ENCODE peak calls at places on chromosomes 5 and 9, in ten cellular contexts. O, N, B, S, X, I, J, H, L and Y are unnamed samples.

GRCh38 chr5:156391139-156391538 is 64.2 kb downstream of the SGCD start:
- DNase-seq in N (no peak), X (peak; percentile 83), O (no peak), B (no peak), H (no peak), J (no peak), L (no peak), I (peak; percentile 68), S (no peak), Y (no peak)

GRCh38 chr9:109278848-109279247 is 42.0 kb downstream of the EPB41L4B start:
- DNase-seq in B (no peak), I (no peak), H (no peak), L (no peak), S (no peak), J (no peak), N (no peak), X (no peak), O (no peak), Y (no peak)

GRCh38 chr9:128355451-128355850 is 15.1 kb downstream of the SLC27A4 start:
- DNase-seq in B (no peak), O (no peak), L (no peak), S (no peak), J (no peak), I (no peak), X (no peak), H (no peak), N (no peak), Y (no peak)

GRCh38 chr5:148697177-148697820 is 43.0 kb upstream of the HTR4 start:
- DNase-seq in H (peak; percentile 32), X (peak; percentile 10), L (peak; percentile 87), B (no peak), I (peak; percentile 42), S (no peak), J (no peak), N (no peak), O (peak; percentile 32), Y (no peak)

GRCh38 chr9:24497671-24498070 is 48.0 kb downstream of the IZUMO3 start:
- DNase-seq in S (no peak), L (no peak), I (no peak), O (no peak), B (no peak), N (no peak), H (no peak), X (no peak), J (no peak), Y (no peak)

GRCh38 chr9:103169798-103170197 is 174.7 kb downstream of the CYLC2 start:
- DNase-seq in O (no peak), X (no peak), N (no peak), H (no peak), J (no peak), L (no peak), B (no peak), S (no peak), I (no peak), Y (no peak)

GRCh38 chr9:107982735-107983134 is 493.2 kb upstream of the KLF4 start:
- DNase-seq in J (no peak), B (no peak), O (no peak), S (no peak), H (no peak), X (no peak), L (no peak), N (no peak), I (no peak), Y (no peak)

GRCh38 chr5:93579561-93580386 is 1.2 kb downstream of the NR2F1-AS1 start:
- DNase-seq in L (peak; percentile 51), S (no peak), H (peak; percentile 64), O (no peak), B (no peak), I (no peak), X (no peak), J (peak; percentile 74), N (no peak), Y (peak; percentile 79)

GRCh38 chr9:133106511-133107244 is 14.4 kb downstream of the RALGDS start:
- DNase-seq in B (no peak), I (no peak), S (no peak), L (no peak), O (peak; percentile 10), H (peak; percentile 12), X (no peak), J (no peak), N (peak; percentile 20), Y (peak; percentile 70)

GRCh38 chr9:133103183-133103986 is 17.7 kb downstream of the RALGDS start:
- DNase-seq in O (peak; percentile 66), X (no peak), N (peak; percentile 78), S (no peak), I (peak; percentile 56), J (peak; percentile 93), L (peak; percentile 49), H (peak; percentile 70), B (peak; percentile 70), Y (peak; percentile 92)

GRCh38 chr9:133103987-133104505 is 17.0 kb downstream of the RALGDS start:
- DNase-seq in I (no peak), X (no peak), L (no peak), J (no peak), S (no peak), H (peak; percentile 14), O (peak; percentile 13), B (no peak), N (peak; percentile 22), Y (peak; percentile 72)

GRCh38 chr9:133105461-133105770 is 15.6 kb downstream of the RALGDS start:
- DNase-seq in L (no peak), O (peak; percentile 10), S (no peak), B (no peak), N (peak; percentile 22), I (no peak), H (peak; percentile 8), J (no peak), X (no peak), Y (peak; percentile 66)

GRCh38 chr9:133104718-133105460 is 16.2 kb downstream of the RALGDS start:
- DNase-seq in J (no peak), B (no peak), I (no peak), H (peak; percentile 10), O (peak; percentile 11), X (no peak), L (no peak), S (no peak), N (peak; percentile 16), Y (peak; percentile 67)
- H3K36me3 ChIP-seq in J (peaks cover 18% of the 10 kb centered on the region), B (peaks cover 43% of the 10 kb centered on the region), I (no peaks in the 10 kb centered on the region), H (no peaks in the 10 kb centered on the region), O (peaks cover 96% of the 10 kb centered on the region), X (peaks cover 8% of the 10 kb centered on the region), L (peaks cover 9% of the 10 kb centered on the region), S (peaks cover 25% of the 10 kb centered on the region), N (peaks cover 100% of the 10 kb centered on the region), Y (peaks cover 95% of the 10 kb centered on the region)

GRCh38 chr5:172405226-172405625 is 49.1 kb downstream of the SH3PXD2B start:
- DNase-seq in X (no peak), H (no peak), B (no peak), I (no peak), L (no peak), J (no peak), S (no peak), N (no peak), O (no peak), Y (no peak)

GRCh38 chr5:172402531-172403190 is 51.7 kb downstream of the SH3PXD2B start:
- DNase-seq in O (no peak), B (no peak), J (no peak), S (no peak), I (no peak), X (peak; percentile 51), N (no peak), H (no peak), L (no peak), Y (no peak)

GRCh38 chr5:172404746-172405145 is 49.6 kb downstream of the SH3PXD2B start:
- DNase-seq in J (no peak), L (no peak), H (no peak), N (no peak), S (no peak), X (no peak), O (no peak), I (no peak), B (no peak), Y (no peak)

GRCh38 chr5:172403191-172403794 is 51.0 kb downstream of the SH3PXD2B start:
- DNase-seq in L (no peak), X (peak; percentile 78), N (no peak), I (peak; percentile 84), B (peak; percentile 48), J (no peak), H (peak; percentile 91), O (peak; percentile 60), S (no peak), Y (no peak)

DNA sequence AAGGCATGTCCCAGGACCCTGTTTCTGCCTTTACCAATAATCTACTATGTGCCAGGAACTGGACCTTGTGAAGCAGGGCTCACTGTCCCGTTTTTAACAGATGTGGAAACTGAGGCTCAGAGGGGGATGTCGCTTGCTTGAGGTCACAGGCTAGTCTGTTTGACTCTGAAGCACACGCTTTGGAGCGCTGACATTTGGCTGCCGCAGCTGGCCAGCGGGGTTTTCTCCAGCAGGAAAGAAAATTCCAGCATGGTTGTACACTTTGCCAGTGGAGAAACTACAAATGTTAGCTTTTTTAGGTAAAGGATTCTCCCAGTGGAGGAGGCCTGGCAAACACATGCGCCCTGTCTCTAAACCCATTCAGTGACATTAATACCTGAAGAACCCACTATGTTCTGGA is 50.5 kb downstream of the SH3PXD2B start:
- DNase-seq in L (no peak), S (no peak), O (no peak), I (no peak), J (no peak), B (no peak), N (no peak), X (no peak), H (peak; percentile 64), Y (no peak)
- H3K27ac ChIP-seq in L (no peak overlapping the region), S (peak overlapping the region; percentile 82), O (peak overlapping the region; percentile 41), I (peak overlapping the region; percentile 98), J (no peak overlapping the region), B (no peak overlapping the region), N (peak overlapping the region; percentile 89), X (no peak overlapping the region), H (peak overlapping the region; percentile 95), Y (no peak overlapping the region)

GRCh38 chr9:77212801-77213200 is 35.5 kb downstream of the VPS13A start:
- DNase-seq in O (no peak), X (no peak), L (no peak), H (no peak), S (no peak), B (no peak), N (no peak), I (no peak), J (no peak), Y (no peak)

GRCh38 chr9:77211561-77211960 is 34.2 kb downstream of the VPS13A start:
- DNase-seq in X (no peak), L (no peak), J (no peak), H (no peak), S (no peak), O (no peak), I (no peak), N (no peak), B (no peak), Y (no peak)

GRCh38 chr9:77218612-77219011 is 41.3 kb downstream of the VPS13A start:
- DNase-seq in N (no peak), X (peak; percentile 73), B (no peak), J (no peak), O (no peak), S (no peak), L (peak; percentile 36), H (no peak), I (no peak), Y (no peak)

GRCh38 chr9:77221431-77221830 is 44.1 kb downstream of the VPS13A start:
- DNase-seq in S (no peak), N (no peak), L (no peak), J (no peak), B (no peak), X (peak; percentile 20), I (no peak), O (no peak), H (no peak), Y (no peak)

GRCh38 chr9:77215874-77216273 is 38.5 kb downstream of the VPS13A start:
- DNase-seq in B (peak; percentile 14), H (no peak), O (no peak), L (no peak), J (no peak), X (no peak), N (no peak), I (peak; percentile 13), S (no peak), Y (no peak)
- TF ChIP-seq CTCF in B (peak; percentile 35), H (no peak), O (peak; percentile 19), L (peak; percentile 26), J (peak; percentile 51), X (no peak), N (no peak), I (peak; percentile 29), S (no peak), Y (no peak)

GRCh38 chr9:113181165-113181564 is 30.4 kb downstream of the SLC31A2 start:
- DNase-seq in S (no peak), N (no peak), B (no peak), O (no peak), I (no peak), J (no peak), H (no peak), L (no peak), X (no peak), Y (no peak)

GRCh38 chr9:113185271-113185670 is 34.5 kb downstream of the SLC31A2 start:
- DNase-seq in L (no peak), H (no peak), J (no peak), N (no peak), O (no peak), S (no peak), X (peak; percentile 11), I (no peak), B (no peak), Y (no peak)

GRCh38 chr9:113184089-113184488 is 33.3 kb downstream of the SLC31A2 start:
- DNase-seq in I (no peak), H (no peak), S (no peak), X (no peak), O (no peak), B (no peak), L (no peak), J (no peak), N (no peak), Y (no peak)

GRCh38 chr9:113186241-113186755 is 34.8 kb downstream of the FKBP15 start:
- DNase-seq in H (no peak), N (no peak), B (no peak), I (no peak), O (no peak), L (no peak), S (no peak), X (no peak), J (no peak), Y (no peak)

GRCh38 chr9:113184509-113184908 is 33.7 kb downstream of the SLC31A2 start:
- DNase-seq in S (no peak), N (no peak), B (no peak), O (no peak), L (peak; percentile 8), I (no peak), H (no peak), X (no peak), J (no peak), Y (no peak)
- H3K36me3 ChIP-seq in S (peaks cover 16% of the 10 kb centered on the region), N (peaks cover 96% of the 10 kb centered on the region), B (peaks cover 62% of the 10 kb centered on the region), O (peaks cover 80% of the 10 kb centered on the region), L (peaks cover 36% of the 10 kb centered on the region), I (no peaks in the 10 kb centered on the region), H (no peaks in the 10 kb centered on the region), X (peaks cover 55% of the 10 kb centered on the region), J (peaks cover 54% of the 10 kb centered on the region), Y (peaks cover 77% of the 10 kb centered on the region)